ENCODE peak calls at places on chromosomes 1 and 21, in eight cellular contexts. Z is psoas muscle; J is CD8-positive, alpha-beta T cell; G is OCI-LY7; H is gastrocnemius medialis; A is Peyer's patch; C is fibroblast of mammary gland; Y is GM23338. D is an unnamed sample.

GRCh38 chr1:114078116-114078515 is 75.6 kb downstream of the SYT6 start:
- DNase-seq in Z (no peak), C (no peak), G (no peak), H (no peak), J (no peak), A (no peak), Y (no peak), D (no peak)

GRCh38 chr1:99501871-99502270 is 144.0 kb upstream of the PALMD start:
- DNase-seq in J (no peak), A (no peak), Z (no peak), Y (no peak), H (no peak), G (no peak), C (no peak), D (no peak)

GRCh38 chr1:12005488-12006166 is 13.7 kb upstream of the MIIP start:
- DNase-seq in C (no peak), H (no peak), A (no peak), Y (no peak), J (no peak), G (no peak), Z (no peak), D (no peak)

GRCh38 chr1:198601936-198602889 is 36.6 kb upstream of the PTPRC start:
- DNase-seq in Y (no peak), G (no peak), C (peak; percentile 64), Z (no peak), J (no peak), H (no peak), A (no peak), D (peak; percentile 52)

GRCh38 chr1:34803770-34804169 is 11.0 kb downstream of the GJA4 start:
- DNase-seq in Y (no peak), G (no peak), C (no peak), J (no peak), H (no peak), A (no peak), Z (no peak), D (no peak)

GRCh38 chr1:15994590-15995351 is 9.3 kb upstream of the SRARP start:
- DNase-seq in Z (peak; percentile 68), J (no peak), H (no peak), Y (peak; percentile 61), A (peak; percentile 42), G (peak; percentile 49), C (peak; percentile 69), D (peak; percentile 70)

GRCh38 chr1:242811092-242811840 is 286.8 kb upstream of the PLD5 start:
- DNase-seq in G (no peak), C (no peak), A (no peak), H (no peak), J (no peak), Z (no peak), Y (no peak), D (no peak)

GRCh38 chr1:230682274-230682673 is 31.6 kb downstream of the AGT start:
- DNase-seq in J (no peak), H (peak; percentile 14), Y (no peak), A (no peak), Z (no peak), G (no peak), C (no peak), D (no peak)

GRCh38 chr1:107546571-107546970 is 405.7 kb downstream of the NTNG1 start:
- DNase-seq in A (no peak), H (no peak), Z (no peak), J (no peak), C (no peak), Y (no peak), G (no peak), D (peak; percentile 2)

DNA sequence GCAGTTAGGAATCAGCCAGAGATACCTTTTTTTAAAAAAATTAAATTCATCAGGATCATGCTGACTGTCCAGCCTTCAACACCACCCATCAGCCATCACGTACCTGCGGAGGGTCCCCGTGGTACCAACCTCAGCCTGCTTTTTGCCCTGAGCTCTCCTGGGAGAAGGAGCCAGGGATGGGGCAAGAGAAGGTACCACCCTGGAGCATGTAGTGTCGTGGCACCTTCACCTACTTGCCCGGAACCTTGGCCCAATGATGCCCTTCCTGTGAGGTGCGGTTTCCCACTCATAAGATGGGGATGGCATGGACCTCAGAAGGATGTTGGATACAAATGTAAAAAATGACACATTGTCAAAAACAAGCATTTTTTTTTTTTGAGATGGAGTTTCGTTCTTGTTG is 88.4 kb upstream of the C1orf174 start:
- DNase-seq in C (no peak), Z (no peak), H (no peak), Y (no peak), G (no peak), A (no peak), J (no peak), D (no peak)
- TF ChIP-seq CTCF in C (no peak), Z (no peak), H (no peak), Y (no peak), G (no peak), A (no peak), J (no peak), D (no peak)

GRCh38 chr1:75720820-75721219 is 3.7 kb upstream of the ACADM start:
- DNase-seq in A (no peak), Y (no peak), H (no peak), G (no peak), Z (no peak), J (no peak), C (no peak), D (no peak)

GRCh38 chr1:75723989-75724471 is 479 bp upstream of the ACADM start:
- DNase-seq in C (peak; percentile 72), J (peak; percentile 74), Y (peak; percentile 91), Z (peak; percentile 86), A (peak; percentile 81), H (peak; percentile 72), G (peak; percentile 85), D (peak; percentile 74)

GRCh38 chr1:75724472-75725022 is at the start of gene ACADM:
- DNase-seq in Y (peak; percentile 72), A (peak; percentile 85), C (peak; percentile 74), G (peak; percentile 91), J (peak; percentile 78), Z (peak; percentile 91), H (peak; percentile 79), D (peak; percentile 65)

GRCh38 chr1:75725256-75725655 is 747 bp downstream of the ACADM start:
- DNase-seq in J (no peak), Z (no peak), G (no peak), H (no peak), C (peak; percentile 16), A (no peak), Y (no peak), D (peak; percentile 37)

DNA sequence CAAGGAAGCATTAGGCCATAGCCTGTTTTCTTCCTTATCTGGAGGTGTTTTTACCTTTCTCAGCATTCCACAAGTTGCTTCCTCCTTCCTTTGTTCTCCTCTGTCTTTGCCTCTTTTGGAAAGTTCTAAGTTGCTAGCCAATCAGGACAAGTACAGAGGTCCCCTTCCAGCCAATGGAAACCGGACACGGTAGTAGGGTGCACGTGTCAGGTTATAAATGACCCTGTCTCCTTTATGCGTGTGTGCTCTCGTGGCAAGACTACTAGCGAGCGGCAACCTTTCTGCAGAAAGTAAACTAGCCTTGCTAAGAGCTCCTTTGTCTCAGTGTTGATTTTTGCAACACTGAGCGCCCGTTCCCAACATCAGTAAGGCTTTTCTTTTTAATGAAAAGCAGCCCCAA is 1.5 kb upstream of the ACADM start:
- DNase-seq in A (no peak), H (no peak), G (no peak), Z (no peak), C (no peak), Y (no peak), J (no peak), D (no peak)
- H3K4me3 ChIP-seq in A (no peak overlapping the region), H (no peak overlapping the region), G (no peak overlapping the region), Z (peak overlapping the region; percentile 96), C (no peak overlapping the region), Y (no peak overlapping the region), J (no peak overlapping the region), D (no peak overlapping the region)

GRCh38 chr1:88074661-88075060 is 609.4 kb upstream of the PKN2 start:
- DNase-seq in H (no peak), Z (no peak), A (no peak), Y (no peak), C (no peak), J (no peak), G (no peak), D (no peak)

GRCh38 chr1:88080875-88081274 is 603.2 kb upstream of the PKN2 start:
- DNase-seq in Z (no peak), Y (no peak), H (no peak), A (no peak), C (no peak), J (no peak), G (no peak), D (no peak)

GRCh38 chr1:88075813-88076212 is 608.3 kb upstream of the PKN2 start:
- DNase-seq in Y (no peak), G (no peak), A (no peak), C (no peak), H (no peak), Z (no peak), J (no peak), D (no peak)

DNA sequence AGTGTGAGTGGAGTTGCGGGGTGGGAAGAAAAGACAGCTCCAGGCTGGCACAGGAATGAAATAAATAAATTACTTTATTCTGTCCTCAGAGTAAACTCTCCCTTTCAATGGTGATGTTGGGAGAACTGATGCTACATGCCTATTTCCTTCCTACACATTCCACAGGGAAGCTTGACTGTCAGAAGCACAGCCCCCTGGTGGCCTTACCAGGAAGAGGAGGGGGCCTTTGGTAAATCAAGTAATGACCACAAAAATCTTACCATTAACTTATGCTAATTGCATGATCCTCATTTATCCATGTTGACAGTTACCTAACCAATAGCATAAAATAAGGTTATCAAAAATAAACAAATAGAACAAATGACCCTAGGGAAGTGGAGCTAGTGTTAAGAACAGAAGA is 605.0 kb upstream of the PKN2 start:
- DNase-seq in G (no peak), C (peak; percentile 10), H (no peak), Z (no peak), A (no peak), Y (peak; percentile 85), J (no peak), D (peak; percentile 3)
- TF ChIP-seq CTCF in G (peak; percentile 55), C (peak; percentile 36), H (no peak), Z (peak; percentile 9), A (no peak), Y (peak; percentile 82), J (no peak), D (peak; percentile 48)

DNA sequence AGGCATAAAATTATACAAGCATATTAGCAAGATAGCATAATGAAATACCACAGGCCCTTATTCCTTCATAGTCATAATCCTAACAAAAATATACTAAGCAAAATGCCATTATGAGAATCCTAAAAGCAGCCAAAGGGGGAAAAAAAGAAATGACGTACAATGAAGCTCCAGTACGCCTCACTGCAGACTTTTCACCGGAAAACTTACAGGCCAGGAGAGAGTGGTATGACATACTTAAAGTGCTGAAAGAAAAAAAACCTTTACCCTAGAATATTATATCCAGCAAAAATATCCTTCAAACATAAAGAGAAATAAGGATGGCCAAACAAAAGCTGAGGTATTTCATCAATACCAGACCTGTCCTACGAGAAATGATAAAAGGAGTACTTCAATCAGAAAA is 19.5 kb downstream of the ZNF695 start:
- DNase-seq in A (no peak), G (no peak), C (no peak), Y (peak; percentile 16), J (no peak), Z (no peak), H (no peak), D (no peak)
- H3K4me3 ChIP-seq in A (no peak overlapping the region), G (no peak overlapping the region), C (no peak overlapping the region), Y (no peak overlapping the region), J (no peak overlapping the region), Z (no peak overlapping the region), H (no peak overlapping the region), D (no peak overlapping the region)

DNA sequence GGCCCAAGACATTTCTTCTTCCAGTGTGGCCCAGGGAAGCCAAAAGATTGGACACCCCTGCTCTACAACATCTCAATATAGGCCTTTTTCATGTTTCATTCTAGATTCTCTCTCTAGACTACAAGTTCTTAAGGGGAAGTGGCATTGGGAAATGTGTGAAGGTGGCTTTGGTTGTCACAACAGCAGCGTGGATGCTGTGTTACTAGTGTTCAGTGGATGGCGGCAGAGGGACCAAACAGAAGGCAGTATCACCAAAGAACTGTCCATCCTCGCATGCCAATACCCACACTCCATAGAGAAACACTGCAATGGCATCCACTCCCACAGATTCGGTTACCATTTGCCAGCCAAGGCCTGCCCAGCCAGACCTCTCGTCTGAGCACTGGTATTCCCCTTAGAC is 24.3 kb upstream of the IFNAR2 start:
- DNase-seq in J (peak; percentile 31), A (peak; percentile 49), Z (no peak), Y (no peak), G (peak; percentile 74), H (no peak), C (no peak), D (no peak)
- TF ChIP-seq CTCF in J (no peak), A (no peak), Z (no peak), Y (peak; percentile 4), G (peak; percentile 61), H (no peak), C (no peak), D (no peak)